ENCODE peak calls at places on chromosomes 6 and 20, in seven cellular contexts. W is non-pigmented ciliary epithelial cell; P is stimulated activated CD4-positive, alpha-beta T cell treated with anti-CD3 and anti-CD28 coated beads, Interleukin-4, amount 100 ng/mL, for 1 hour; Y is nucleus accumbens; G is effector CD8-positive, alpha-beta T cell; A is omental fat pad; X is H9. N is an unnamed sample.

GRCh38 chr6:36598739-36599318 is 4.7 kb downstream of the SRSF3 start:
- DNase-seq in X (no peak), G (no peak), A (no peak), P (no peak), Y (no peak), W (no peak), N (no peak)

GRCh38 chr20:49899551-49900383 is 15.6 kb downstream of the SPATA2 start:
- DNase-seq in Y (no peak), W (no peak), X (no peak), A (peak; percentile 17), G (no peak), P (no peak), N (no peak)

GRCh38 chr20:40081653-40082052 is 607.4 kb downstream of the MAFB start:
- DNase-seq in P (no peak), X (no peak), A (no peak), G (no peak), Y (no peak), W (no peak), N (no peak)

GRCh38 chr6:21836292-21836691 is 242.7 kb downstream of the SOX4 start:
- DNase-seq in P (no peak), G (no peak), Y (no peak), X (no peak), W (no peak), A (no peak), N (no peak)

GRCh38 chr6:15327271-15327670 is 81.4 kb downstream of the JARID2 start:
- DNase-seq in W (no peak), P (peak; percentile 34), X (no peak), Y (no peak), A (no peak), G (no peak), N (no peak)

GRCh38 chr6:154614101-154614500 is 103.6 kb upstream of the CNKSR3 start:
- DNase-seq in W (peak; percentile 40), Y (no peak), X (no peak), A (no peak), G (no peak), P (no peak), N (no peak)

GRCh38 chr6:146876271-146877151 is 277.7 kb downstream of the ADGB start:
- DNase-seq in W (no peak), G (no peak), X (no peak), A (no peak), P (no peak), Y (no peak), N (no peak)

GRCh38 chr20:23569570-23569969 is 1.3 kb upstream of the CST9L start:
- DNase-seq in X (no peak), A (no peak), G (no peak), P (no peak), Y (no peak), W (no peak), N (no peak)

GRCh38 chr6:42158011-42158410 is 15.2 kb upstream of the GUCA1A start:
- DNase-seq in A (no peak), Y (no peak), P (no peak), G (no peak), W (no peak), X (no peak), N (no peak)

GRCh38 chr20:37711001-37711400 is 17.2 kb downstream of the CTNNBL1 start:
- DNase-seq in Y (no peak), A (no peak), W (no peak), P (no peak), X (no peak), G (no peak), N (no peak)

GRCh38 chr6:26065952-26066380 is 21.3 kb upstream of the HFE start:
- DNase-seq in G (peak; percentile 16), X (peak; percentile 53), W (no peak), P (peak; percentile 36), Y (no peak), A (no peak), N (no peak)

GRCh38 chr6:156396791-156397418 is 380.3 kb upstream of the ARID1B start:
- DNase-seq in X (peak; percentile 56), Y (no peak), P (peak; percentile 23), G (no peak), A (no peak), W (no peak), N (no peak)

GRCh38 chr6:161227004-161227950 is 46.6 kb downstream of the AGPAT4 start:
- DNase-seq in G (no peak), W (no peak), X (no peak), P (no peak), Y (no peak), A (no peak), N (no peak)

GRCh38 chr20:59004763-59005522 is 2.1 kb downstream of the CTSZ start:
- DNase-seq in Y (no peak), P (peak; percentile 20), X (no peak), G (peak; percentile 14), A (no peak), W (no peak), N (no peak)

GRCh38 chr20:51452734-51453133 is 89.8 kb downstream of the NFATC2 start:
- DNase-seq in P (no peak), W (no peak), Y (no peak), G (no peak), X (no peak), A (no peak), N (no peak)

GRCh38 chr20:32439132-32439829 is 81.2 kb downstream of the ASXL1 start:
- DNase-seq in G (no peak), W (peak; percentile 14), P (no peak), A (no peak), Y (no peak), X (no peak), N (peak; percentile 13)

GRCh38 chr6:119043265-119043664 is 35.2 kb downstream of the FAM184A start:
- DNase-seq in A (no peak), P (no peak), X (no peak), G (no peak), W (no peak), Y (no peak), N (no peak)

GRCh38 chr6:159252955-159253508 is 83.8 kb downstream of the FNDC1 start:
- DNase-seq in A (no peak), G (no peak), P (no peak), X (peak; percentile 67), W (peak; percentile 18), Y (no peak), N (no peak)

GRCh38 chr6:67916389-67916788 is 718.7 kb upstream of the ADGRB3 start:
- DNase-seq in G (no peak), A (no peak), X (no peak), Y (no peak), P (no peak), W (peak; percentile 28), N (no peak)

GRCh38 chr6:87393026-87393622 is 14.6 kb upstream of the CFAP206 start:
- DNase-seq in G (no peak), P (no peak), A (no peak), X (no peak), W (peak; percentile 30), Y (no peak), N (no peak)

GRCh38 chr6:33171096-33171888 is 21.0 kb downstream of the COL11A2 start:
- DNase-seq in X (no peak), Y (no peak), P (no peak), A (no peak), G (no peak), W (no peak), N (peak; percentile 47)

GRCh38 chr20:6599876-6600275 is 167.6 kb upstream of the BMP2 start:
- DNase-seq in G (no peak), P (no peak), W (no peak), A (no peak), Y (no peak), X (no peak), N (no peak)

GRCh38 chr6:38149526-38149925 is 330.0 kb downstream of the ZFAND3 start:
- DNase-seq in X (no peak), A (no peak), G (no peak), P (no peak), Y (no peak), W (no peak), N (no peak)

GRCh38 chr6:79713701-79714322 is 82.7 kb downstream of the SH3BGRL2 start:
- DNase-seq in X (peak; percentile 41), A (peak; percentile 26), P (peak; percentile 43), Y (no peak), W (peak; percentile 3), G (peak; percentile 11), N (no peak)

GRCh38 chr6:17432356-17432755 is 39.0 kb downstream of the CAP2 start:
- DNase-seq in A (no peak), W (no peak), X (no peak), P (no peak), Y (no peak), G (no peak), N (no peak)

GRCh38 chr6:63538550-63538949 is 33.7 kb upstream of the LOC128125822 start:
- DNase-seq in W (no peak), P (no peak), G (no peak), Y (no peak), A (no peak), X (no peak), N (no peak)

GRCh38 chr6:129500958-129501381 is 209.0 kb downstream of the ARHGAP18 start:
- DNase-seq in X (no peak), P (no peak), W (no peak), Y (no peak), A (no peak), G (no peak), N (no peak)

GRCh38 chr6:142947702-142948480 is 2.9 kb upstream of the HIVEP2 start:
- DNase-seq in X (no peak), A (no peak), Y (no peak), P (peak; percentile 19), W (no peak), G (peak; percentile 36), N (no peak)

GRCh38 chr6:18349350-18349749 is 37.8 kb upstream of the RNF144B start:
- DNase-seq in X (no peak), Y (no peak), P (no peak), A (no peak), G (no peak), W (no peak), N (peak; percentile 38)

GRCh38 chr6:16257999-16258708 is 19.8 kb downstream of the GMPR start:
- DNase-seq in W (no peak), A (no peak), G (no peak), X (peak; percentile 74), Y (no peak), P (no peak), N (no peak)

GRCh38 chr6:13355969-13356368 is 27.6 kb upstream of the TBC1D7 start:
- DNase-seq in P (no peak), W (no peak), X (no peak), A (no peak), Y (no peak), G (no peak), N (no peak)

GRCh38 chr20:9261781-9262180 is 192.9 kb downstream of the PLCB4 start:
- DNase-seq in G (no peak), P (no peak), Y (no peak), X (no peak), A (no peak), W (no peak), N (no peak)

N was measured in breast epithelium.